ENCODE peak calls at places on chromosomes 16 and 17, in five cellular contexts. X is naive thymus-derived CD4-positive, alpha-beta T cell; V is nephron progenitor cell; N is kidney tubule cell; T is MV-4-11. E is an unnamed sample.

GRCh38 chr16:57759541-57760356 is 24.2 kb downstream of the KATNB1 start:
- DNase-seq in X (no peak), V (no peak), N (no peak), T (no peak), E (no peak)

GRCh38 chr16:55875273-55875672 is at the start of gene CES5A:
- DNase-seq in X (no peak), V (no peak), N (no peak), T (no peak), E (no peak)

GRCh38 chr17:41811549-41812175 is at the start of gene P3H4:
- DNase-seq in X (peak; percentile 68), V (peak; percentile 80), N (peak; percentile 77), T (peak; percentile 49), E (peak; percentile 92)

GRCh38 chr17:34712481-34713195 is 133.3 kb downstream of the TMEM132E start:
- DNase-seq in X (no peak), V (no peak), N (no peak), T (no peak), E (no peak)

GRCh38 chr17:65978881-65979280 is 213.1 kb downstream of the CEP112 start:
- DNase-seq in X (no peak), V (no peak), N (no peak), T (no peak), E (no peak)

GRCh38 chr16:6684076-6684673 is 648.5 kb upstream of the RBFOX1 start:
- DNase-seq in X (no peak), V (peak; percentile 47), N (peak; percentile 52), T (no peak), E (no peak)

GRCh38 chr16:15782573-15783365 is 74.1 kb downstream of the MYH11 start:
- DNase-seq in X (no peak), V (no peak), N (no peak), T (no peak), E (no peak)

GRCh38 chr17:30600062-30600829 is 123.0 kb downstream of the GOSR1 start:
- DNase-seq in X (peak; percentile 38), V (peak; percentile 84), N (peak; percentile 87), T (peak; percentile 77), E (peak; percentile 78)

GRCh38 chr16:49350265-49351103 is 23.1 kb upstream of the C16orf78 start:
- DNase-seq in X (no peak), V (peak; percentile 84), N (peak; percentile 45), T (peak; percentile 5), E (peak; percentile 24)

GRCh38 chr17:65797101-65797500 is 235.7 kb upstream of the AXIN2 start:
- DNase-seq in X (no peak), V (no peak), N (no peak), T (no peak), E (no peak)

GRCh38 chr17:2894782-2895181 is 98.5 kb downstream of the RAP1GAP2 start:
- DNase-seq in X (no peak), V (no peak), N (no peak), T (no peak), E (no peak)

GRCh38 chr16:22648141-22648540 is 137.4 kb downstream of the NPIPB5 start:
- DNase-seq in X (no peak), V (no peak), N (no peak), T (no peak), E (no peak)

E was measured in B cell.